ENCODE peak calls at places on chromosome 19, in ten cellular contexts. A is HFFc6, Q is NB4, J is colonic mucosa, I is left ventricle myocardium inferior, O is fibroblast of the aortic adventitia, K is fibroblast of mammary gland, Y is endothelial cell, T is kidney epithelial cell, E is heart left ventricle. B is an unnamed sample.

GRCh38 chr19:45113628-45114027 is 20.6 kb downstream of the PPP1R37 start:
- DNase-seq in T (no peak), K (no peak), I (no peak), O (no peak), Y (no peak), E (no peak), Q (no peak), A (no peak), J (peak), B (no peak)

GRCh38 chr19:14476663-14477401 is 1.7 kb upstream of the PTGER1 start:
- DNase-seq in K (peak), I (no peak), T (peak), O (peak), A (peak), E (no peak), J (peak), Y (no peak), Q (peak), B (peak)

GRCh38 chr19:43700368-43701015 is 15.4 kb upstream of the IRGC start:
- DNase-seq in Y (no peak), Q (peak), A (peak), K (peak), J (peak), T (no peak), I (peak), E (peak), O (peak), B (peak)

GRCh38 chr19:10864538-10864899 is 6.8 kb upstream of the CARM1 start:
- DNase-seq in I (peak), K (peak), Y (peak), E (peak), O (peak), Q (peak), T (no peak), A (peak), J (peak), B (peak)

GRCh38 chr19:50377051-50377441 is 789 bp downstream of the NR1H2 start:
- DNase-seq in T (no peak), I (no peak), K (peak), O (no peak), E (no peak), A (no peak), Y (no peak), J (peak), Q (no peak), B (peak)

GRCh38 chr19:42198676-42199439 is 18.6 kb downstream of the DEDD2 start:
- DNase-seq in I (no peak), Y (no peak), Q (peak), O (no peak), K (no peak), T (no peak), A (no peak), J (peak), E (no peak), B (no peak)

GRCh38 chr19:11373166-11373884 is 1.1 kb upstream of the SWSAP1 start:
- DNase-seq in Q (peak), I (no peak), O (peak), Y (no peak), E (no peak), K (no peak), A (peak), J (no peak), T (no peak), B (peak)

GRCh38 chr19:38044267-38045111 is 137.5 kb downstream of the SIPA1L3 start:
- DNase-seq in K (peak), Y (no peak), E (no peak), T (no peak), Q (no peak), A (peak), O (peak), I (no peak), J (no peak), B (peak)

GRCh38 chr19:33702606-33703437 is 81.1 kb downstream of the CHST8 start:
- DNase-seq in K (no peak), Y (no peak), J (no peak), E (no peak), I (no peak), Q (no peak), A (no peak), T (no peak), O (no peak), B (no peak)

GRCh38 chr19:4449022-4449825 is 8.4 kb downstream of the UBXN6 start:
- DNase-seq in E (peak), I (peak), Q (no peak), Y (no peak), A (no peak), O (peak), J (no peak), K (peak), T (no peak), B (no peak)

GRCh38 chr19:4911786-4912672 is 2.7 kb downstream of the UHRF1 start:
- DNase-seq in K (peak), Q (peak), I (peak), J (peak), A (peak), O (peak), T (peak), E (no peak), Y (peak), B (peak)

GRCh38 chr19:8050274-8051096 is 2.1 kb upstream of the CCL25 start:
- DNase-seq in O (peak), J (peak), Q (peak), I (peak), Y (peak), E (peak), T (peak), K (peak), A (no peak), B (peak)

GRCh38 chr19:8421484-8422461 is 8.7 kb downstream of the MARCHF2 start:
- DNase-seq in J (no peak), Y (no peak), E (no peak), K (no peak), O (no peak), Q (no peak), I (no peak), T (no peak), A (no peak), B (no peak)

GRCh38 chr19:18589380-18590272 is 1.0 kb downstream of the REX1BD start:
- DNase-seq in O (peak), A (peak), Q (peak), J (peak), E (peak), Y (peak), T (no peak), I (peak), K (peak), B (peak)

GRCh38 chr19:10760268-10760944 is 42.5 kb downstream of the DNM2 start:
- DNase-seq in J (no peak), A (peak), O (no peak), K (peak), T (peak), I (no peak), E (no peak), Q (peak), Y (no peak), B (no peak)

GRCh38 chr19:5627395-5627904 is 4.6 kb downstream of the SAFB start:
- DNase-seq in K (peak), Y (no peak), I (peak), T (peak), E (peak), J (peak), O (peak), Q (peak), A (no peak), B (no peak)

GRCh38 chr19:6732803-6733337 is 4.5 kb downstream of the GPR108 start:
- DNase-seq in Y (no peak), I (no peak), J (no peak), K (no peak), Q (no peak), E (no peak), O (no peak), T (no peak), A (no peak), B (no peak)

GRCh38 chr19:4971424-4971793 is 2.5 kb downstream of the KDM4B start:
- DNase-seq in E (no peak), Q (no peak), T (no peak), I (no peak), Y (peak), K (no peak), A (no peak), O (no peak), J (peak), B (peak)

GRCh38 chr19:44741841-44742352 is 6.6 kb upstream of the BCL3 start:
- DNase-seq in O (peak), Y (no peak), E (peak), J (peak), K (peak), Q (peak), I (peak), A (peak), T (peak), B (peak)

GRCh38 chr19:54439174-54439851 is 9.7 kb upstream of the LENG8 start:
- DNase-seq in T (no peak), J (no peak), Q (peak), I (no peak), O (no peak), K (no peak), Y (peak), A (no peak), E (no peak), B (peak)

GRCh38 chr19:50835785-50836542 is 2.6 kb upstream of the KLK15 start:
- DNase-seq in T (no peak), A (peak), K (peak), Y (peak), E (peak), Q (peak), J (peak), I (peak), O (peak), B (peak)

GRCh38 chr19:52248256-52248655 is 21.1 kb upstream of the ZNF766 start:
- DNase-seq in Q (peak), E (peak), A (peak), I (peak), Y (peak), K (peak), O (peak), J (peak), T (no peak), B (peak)

GRCh38 chr19:8655340-8655709 is 24.9 kb downstream of the NFILZ start:
- DNase-seq in E (no peak), K (no peak), A (no peak), O (no peak), J (no peak), I (no peak), Q (peak), Y (no peak), T (no peak), B (no peak)

GRCh38 chr19:9847087-9847671 is 12.1 kb downstream of the PIN1 start:
- DNase-seq in O (peak), K (peak), A (peak), Q (peak), E (no peak), Y (peak), T (peak), J (peak), I (no peak), B (peak)

GRCh38 chr19:9054207-9054606 is 32.7 kb upstream of the OR1M1 start:
- DNase-seq in K (no peak), I (no peak), T (no peak), E (no peak), Y (no peak), A (no peak), O (no peak), J (no peak), Q (no peak), B (no peak)

GRCh38 chr19:35994868-35995654 is at the start of gene SDHAF1:
- DNase-seq in Q (peak), T (peak), O (peak), E (peak), A (peak), K (peak), I (peak), Y (peak), J (peak), B (peak)
- TF ChIP-seq CTCF in Q (no peak), T (no peak), O (no peak), E (no peak), A (no peak), K (no peak), I (no peak), Y (no peak), J (no peak), B (no peak)

GRCh38 chr19:17504030-17504429 is 7.4 kb upstream of the PGLS start:
- DNase-seq in A (no peak), T (no peak), Y (no peak), Q (no peak), E (no peak), O (no peak), I (no peak), J (no peak), K (no peak), B (no peak)
- TF ChIP-seq CTCF in A (no peak), T (no peak), Y (no peak), Q (no peak), E (no peak), O (no peak), I (no peak), J (no peak), K (no peak), B (no peak)

DNA sequence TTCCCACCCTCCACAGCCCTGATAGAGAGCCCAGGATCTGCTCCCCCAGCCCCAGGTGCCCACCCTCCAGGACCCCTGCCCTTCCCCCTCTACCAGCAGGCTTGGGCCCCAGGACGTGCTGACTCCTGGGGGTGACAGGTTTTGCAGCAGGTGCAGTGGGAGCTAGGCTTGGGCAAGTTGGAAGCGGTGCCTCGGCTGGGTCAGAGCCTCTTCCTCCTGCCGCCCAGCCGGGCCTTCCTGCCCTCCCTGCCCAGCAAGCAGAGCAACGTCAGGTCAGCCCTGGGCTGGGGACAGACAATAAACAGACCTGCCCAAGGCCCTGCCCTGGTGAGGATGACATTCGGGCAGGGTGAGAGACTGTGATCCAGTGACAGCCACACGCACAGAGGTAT is 9.2 kb upstream of the NCCRP1 start:
- DNase-seq in E (no peak), K (no peak), T (no peak), A (no peak), Y (no peak), Q (no peak), J (no peak), O (no peak), I (no peak), B (no peak)
- TF ChIP-seq CTCF in E (no peak), K (no peak), T (no peak), A (peak), Y (peak), Q (no peak), J (no peak), O (no peak), I (no peak), B (peak)

GRCh38 chr19:12954150-12954962 is 2.7 kb downstream of the GADD45GIP1 start:
- DNase-seq in K (no peak), Y (no peak), A (no peak), O (no peak), T (no peak), E (no peak), Q (no peak), J (peak), I (no peak), B (no peak)

GRCh38 chr19:12955996-12956395 is 1.0 kb downstream of the GADD45GIP1 start:
- DNase-seq in Y (no peak), J (no peak), I (no peak), Q (no peak), A (no peak), O (no peak), K (no peak), E (no peak), T (no peak), B (no peak)

GRCh38 chr19:12959482-12959881 is 2.5 kb upstream of the GADD45GIP1 start:
- DNase-seq in J (no peak), I (no peak), O (no peak), K (no peak), Q (no peak), T (no peak), E (no peak), Y (no peak), A (no peak), B (no peak)

GRCh38 chr19:12953456-12954149 is 3.4 kb downstream of the GADD45GIP1 start:
- DNase-seq in I (no peak), O (no peak), T (no peak), Q (no peak), E (no peak), J (no peak), Y (no peak), K (no peak), A (no peak), B (no peak)

DNA sequence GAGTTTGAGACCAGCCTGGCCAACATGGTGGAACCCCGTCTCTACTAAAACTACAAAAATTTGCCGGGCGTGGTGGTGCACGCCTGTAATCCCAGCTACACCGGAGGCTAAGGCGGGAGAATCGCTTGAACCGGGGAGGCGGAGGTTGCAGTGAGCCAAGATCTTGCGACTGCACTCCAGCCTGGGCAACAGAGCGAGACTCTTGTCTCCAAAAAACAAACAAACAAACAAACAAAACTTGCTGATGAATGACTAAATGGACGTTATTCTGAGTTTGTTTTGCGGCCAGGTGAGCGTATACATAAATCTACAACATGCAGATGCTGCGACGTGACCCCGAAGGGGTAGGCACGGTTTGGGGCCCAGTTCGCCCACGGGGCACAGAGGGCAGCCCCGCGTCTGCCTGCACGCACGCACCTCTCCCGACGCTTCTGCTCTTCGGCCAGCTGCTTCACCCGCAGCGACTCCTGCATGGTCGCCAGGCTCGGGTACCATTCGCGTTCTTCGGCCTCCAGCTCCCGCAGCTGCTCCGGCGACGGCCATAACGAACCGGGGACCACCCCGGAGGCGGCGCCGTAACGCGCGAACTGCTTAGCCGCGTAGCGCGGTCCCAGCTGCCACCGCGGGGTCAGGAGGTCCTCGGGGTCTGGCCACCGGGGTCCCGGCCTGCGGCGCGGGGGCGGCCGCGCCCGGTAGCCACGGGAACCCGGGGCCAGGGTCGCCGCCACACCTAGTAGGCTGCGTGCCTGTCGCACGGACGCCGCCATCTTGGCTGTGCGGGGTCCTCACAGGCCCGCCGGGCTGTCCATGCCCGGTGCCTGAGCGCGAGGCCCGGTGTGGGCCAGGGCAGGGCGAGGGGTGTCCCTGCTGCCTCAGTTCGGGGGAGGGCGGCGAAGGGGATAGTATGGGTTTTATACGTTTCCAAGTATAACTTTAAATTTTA is at the start of gene GADD45GIP1:
- DNase-seq in A (peak), K (peak), J (peak), E (peak), Y (peak), T (no peak), I (peak), O (peak), Q (peak), B (peak)
- TF ChIP-seq CTCF in A (no peak), K (no peak), J (no peak), E (no peak), Y (no peak), T (no peak), I (no peak), O (no peak), Q (no peak), B (no peak)

GRCh38 chr19:30686252-30686762 is 314.1 kb downstream of the ZNF536 start:
- DNase-seq in E (no peak), K (peak), A (peak), Y (no peak), I (no peak), J (no peak), T (no peak), Q (no peak), O (peak), B (no peak)
- TF ChIP-seq CTCF in E (no peak), K (peak), A (peak), Y (no peak), I (peak), J (no peak), T (no peak), Q (no peak), O (no peak), B (no peak)

DNA sequence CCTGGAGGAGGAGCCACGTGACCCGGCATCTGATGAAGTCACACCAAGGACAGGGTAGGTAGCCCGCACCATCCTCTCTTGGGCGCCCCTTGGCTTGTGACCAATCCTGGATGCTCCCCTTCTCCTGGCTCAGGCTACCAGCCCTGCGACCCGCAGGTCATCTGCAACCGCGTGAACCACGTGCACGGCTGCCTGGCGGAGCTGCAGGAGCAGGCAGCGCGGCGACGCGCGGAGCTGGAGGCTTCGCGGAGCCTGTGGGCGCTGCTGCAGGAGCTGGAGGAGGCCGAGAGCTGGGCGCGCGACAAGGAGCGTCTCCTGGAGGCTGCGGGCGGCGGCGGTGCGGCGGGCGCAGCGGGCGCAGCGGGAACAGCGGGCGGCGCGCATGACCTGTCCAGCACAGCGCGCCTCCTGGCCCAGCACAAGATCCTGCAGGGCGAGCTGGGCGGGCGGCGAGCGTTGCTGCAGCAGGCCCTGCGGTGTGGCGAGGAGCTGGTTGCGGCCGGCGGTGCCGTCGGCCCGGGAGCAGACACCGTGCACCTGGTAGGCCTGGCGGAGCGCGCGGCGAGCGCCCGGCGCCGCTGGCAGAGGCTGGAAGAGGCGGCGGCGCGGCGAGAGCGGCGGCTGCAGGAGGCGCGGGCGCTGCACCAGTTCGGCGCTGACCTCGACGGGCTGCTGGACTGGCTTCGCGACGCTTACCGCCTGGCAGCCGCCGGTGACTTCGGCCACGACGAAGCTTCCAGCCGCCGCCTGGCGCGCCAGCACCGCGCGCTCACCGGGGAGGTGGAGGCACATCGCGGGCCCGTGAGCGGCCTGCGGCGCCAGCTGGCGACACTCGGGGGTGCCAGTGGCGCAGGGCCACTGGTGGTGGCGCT is 45.9 kb downstream of the SPTBN4 start:
- DNase-seq in I (no peak), Y (peak), O (no peak), Q (no peak), E (no peak), T (no peak), K (no peak), A (no peak), J (no peak), B (no peak)
- TF ChIP-seq CTCF in I (no peak), Y (no peak), O (no peak), Q (no peak), E (no peak), T (no peak), K (no peak), A (no peak), J (no peak), B (no peak)

DNA sequence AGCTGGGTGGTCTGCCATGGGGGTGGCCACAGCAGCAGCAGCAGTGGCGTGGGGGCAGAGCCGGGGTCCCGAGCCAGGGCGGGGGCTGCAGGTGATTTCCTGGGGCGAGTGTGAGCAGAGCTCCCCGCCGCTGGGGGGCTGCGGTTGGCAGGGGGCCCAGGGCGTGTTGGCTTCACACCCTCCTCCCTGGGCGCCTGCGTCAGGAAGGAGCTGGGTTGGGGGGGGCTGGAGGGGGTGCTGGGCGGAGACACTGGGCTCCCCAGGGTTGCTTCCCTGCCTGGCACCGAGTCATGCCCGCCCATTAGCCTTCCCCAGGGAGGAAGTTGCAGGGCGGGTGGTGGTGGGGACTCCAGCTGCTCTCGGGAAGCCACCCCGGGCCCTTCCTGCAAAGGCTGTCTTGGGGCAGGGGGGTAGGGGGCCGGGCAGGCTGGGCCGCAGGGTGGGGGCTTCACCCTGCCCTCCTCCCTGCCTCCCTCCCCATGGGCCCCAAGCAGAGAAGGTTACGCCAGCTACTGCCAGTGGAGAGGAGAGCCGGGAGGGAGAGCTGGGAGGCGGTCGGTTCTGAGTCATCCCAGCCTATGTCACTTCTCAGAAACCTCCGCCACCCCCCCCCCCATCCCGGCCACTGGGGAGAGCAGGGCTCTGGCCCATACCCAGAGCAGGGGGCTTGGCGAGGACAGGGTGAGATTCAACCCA is 4.6 kb downstream of the MIDN start:
- DNase-seq in T (peak), Q (peak), J (peak), Y (no peak), A (peak), I (peak), O (peak), E (peak), K (peak), B (peak)
- TF ChIP-seq CTCF in T (no peak), Q (no peak), J (no peak), Y (no peak), A (peak), I (peak), O (peak), E (no peak), K (peak), B (no peak)

B was measured in MCF 10A.